ENCODE peak calls at places on chromosomes 4 and X, in four cellular contexts. Y is neuronal stem cell, H is kidney tubule cell, B is fibroblast of gingiva. I is an unnamed sample.

GRCh38 chr4:25161599-25161960 is 1.3 kb upstream of the SEPSECS start:
- DNase-seq in Y (no peak), B (no peak), H (peak), I (no peak)

GRCh38 chr4:173763374-173763773 is 233.3 kb upstream of the HAND2 start:
- DNase-seq in Y (no peak), B (no peak), H (no peak), I (no peak)

GRCh38 chr4:70838400-70838971 is 1.2 kb downstream of the GRSF1 start:
- DNase-seq in Y (no peak), B (peak), H (no peak), I (peak)

GRCh38 chrX:30217465-30217864 is 2.1 kb downstream of the MAGEB2 start:
- DNase-seq in B (no peak), H (no peak), Y (no peak), I (no peak)

GRCh38 chr4:154741131-154741530 is 2.7 kb upstream of the LRAT start:
- DNase-seq in B (no peak), Y (no peak), H (no peak), I (no peak)

GRCh38 chrX:17859609-17860178 is 1.4 kb downstream of the RAI2 start:
- DNase-seq in B (no peak), Y (no peak), H (no peak), I (no peak)

GRCh38 chrX:12360991-12361598 is 222.8 kb downstream of the FRMPD4 start:
- DNase-seq in Y (no peak), H (peak), B (peak), I (no peak)

GRCh38 chrX:18873836-18874235 is 110.1 kb downstream of the PHKA2 start:
- DNase-seq in Y (no peak), B (no peak), H (no peak), I (no peak)

GRCh38 chrX:133414399-133415275 is 652 bp downstream of the GPC4 start:
- DNase-seq in H (peak), Y (no peak), B (peak), I (peak)

GRCh38 chrX:130523460-130524394 is 121.9 kb downstream of the RBMX2 start:
- DNase-seq in B (no peak), Y (peak), H (peak), I (peak)

GRCh38 chrX:23752740-23753435 is 9.8 kb upstream of the ACOT9 start:
- DNase-seq in H (peak), B (peak), Y (no peak), I (peak)

GRCh38 chr4:2647403-2648158 is 108.6 kb downstream of the TNIP2 start:
- DNase-seq in B (no peak), H (no peak), Y (no peak), I (no peak)

GRCh38 chr4:103996059-103996458 is 276.3 kb upstream of the TACR3 start:
- DNase-seq in H (no peak), B (no peak), Y (peak), I (peak)